ENCODE peak calls at places on chromosome 12, in seven cellular contexts. One of them, this sample, is unnamed. For H3K4me1, the result is how much of the 10 kb centered on the place peaks cover.

GRCh38 chr12:52909256-52909655 is 4.4 kb upstream of the KRT8 start:
- DNase-seq in left ventricle myocardium inferior: no peak
- DNase-seq in tibial artery: no peak
- DNase-seq in transverse colon: no peak
- DNase-seq in neural progenitor cell: no peak
- DNase-seq in heart left ventricle: no peak
- DNase-seq in left lung: no peak
- DNase-seq in this sample: no peak

GRCh38 chr12:3772380-3772779 is 19.5 kb upstream of the CRACR2A start:
- DNase-seq in neural progenitor cell: no peak
- DNase-seq in transverse colon: no peak
- DNase-seq in left ventricle myocardium inferior: no peak
- DNase-seq in heart left ventricle: no peak
- DNase-seq in left lung: no peak
- DNase-seq in tibial artery: no peak
- DNase-seq in this sample: peak

GRCh38 chr12:124713436-124714082 is 146.1 kb upstream of the NCOR2 start:
- DNase-seq in left ventricle myocardium inferior: no peak
- DNase-seq in transverse colon: no peak
- DNase-seq in left lung: no peak
- DNase-seq in heart left ventricle: no peak
- DNase-seq in neural progenitor cell: peak
- DNase-seq in tibial artery: peak
- DNase-seq in this sample: no peak

GRCh38 chr12:71947645-71948105 is 9.0 kb downstream of the TPH2 start:
- DNase-seq in heart left ventricle: no peak
- DNase-seq in left ventricle myocardium inferior: no peak
- DNase-seq in neural progenitor cell: peak
- DNase-seq in transverse colon: no peak
- DNase-seq in tibial artery: no peak
- DNase-seq in left lung: no peak
- DNase-seq in this sample: peak

GRCh38 chr12:114293073-114293472 is 112.9 kb downstream of the TBX5 start:
- DNase-seq in transverse colon: no peak
- DNase-seq in heart left ventricle: no peak
- DNase-seq in tibial artery: no peak
- DNase-seq in left lung: no peak
- DNase-seq in neural progenitor cell: no peak
- DNase-seq in left ventricle myocardium inferior: no peak
- DNase-seq in this sample: no peak

GRCh38 chr12:113961921-113962710 is 4.0 kb downstream of the RBM19 start:
- DNase-seq in tibial artery: no peak
- DNase-seq in left ventricle myocardium inferior: no peak
- DNase-seq in left lung: no peak
- DNase-seq in transverse colon: no peak
- DNase-seq in heart left ventricle: no peak
- DNase-seq in neural progenitor cell: no peak
- DNase-seq in this sample: peak

GRCh38 chr12:64010069-64010686 is 165.7 kb downstream of the SRGAP1 start:
- DNase-seq in tibial artery: no peak
- DNase-seq in transverse colon: no peak
- DNase-seq in neural progenitor cell: no peak
- DNase-seq in left lung: no peak
- DNase-seq in heart left ventricle: no peak
- DNase-seq in left ventricle myocardium inferior: no peak
- DNase-seq in this sample: no peak

GRCh38 chr12:81079280-81080076 is 1.6 kb downstream of the ACSS3 start:
- DNase-seq in neural progenitor cell: no peak
- DNase-seq in heart left ventricle: no peak
- DNase-seq in left ventricle myocardium inferior: no peak
- DNase-seq in tibial artery: no peak
- DNase-seq in left lung: no peak
- DNase-seq in transverse colon: no peak
- DNase-seq in this sample: no peak

GRCh38 chr12:132207083-132207775 is 63.0 kb downstream of the NOC4L start:
- DNase-seq in left lung: peak
- DNase-seq in left ventricle myocardium inferior: no peak
- DNase-seq in heart left ventricle: no peak
- DNase-seq in tibial artery: peak
- DNase-seq in neural progenitor cell: no peak
- DNase-seq in transverse colon: no peak
- DNase-seq in this sample: no peak

GRCh38 chr12:113770389-113770865 is 195.7 kb downstream of the RBM19 start:
- DNase-seq in transverse colon: no peak
- DNase-seq in left ventricle myocardium inferior: no peak
- DNase-seq in neural progenitor cell: peak
- DNase-seq in tibial artery: no peak
- DNase-seq in left lung: no peak
- DNase-seq in heart left ventricle: no peak
- DNase-seq in this sample: no peak

GRCh38 chr12:75660805-75661404 is 149.5 kb upstream of the KRR1 start:
- DNase-seq in heart left ventricle: no peak
- DNase-seq in transverse colon: no peak
- DNase-seq in tibial artery: no peak
- DNase-seq in neural progenitor cell: no peak
- DNase-seq in left ventricle myocardium inferior: no peak
- DNase-seq in left lung: no peak
- DNase-seq in this sample: peak

GRCh38 chr12:49831717-49832116 is 3.5 kb upstream of the NCKAP5L start:
- DNase-seq in heart left ventricle: no peak
- DNase-seq in neural progenitor cell: no peak
- DNase-seq in left lung: no peak
- DNase-seq in left ventricle myocardium inferior: no peak
- DNase-seq in transverse colon: no peak
- DNase-seq in tibial artery: no peak
- DNase-seq in this sample: no peak

GRCh38 chr12:111330800-111331752 is 37.8 kb downstream of the PHETA1 start:
- DNase-seq in left ventricle myocardium inferior: no peak
- DNase-seq in transverse colon: no peak
- DNase-seq in tibial artery: no peak
- DNase-seq in left lung: no peak
- DNase-seq in neural progenitor cell: peak
- DNase-seq in heart left ventricle: no peak
- DNase-seq in this sample: no peak

GRCh38 chr12:22307811-22308210 is 26.7 kb downstream of the ST8SIA1 start:
- DNase-seq in neural progenitor cell: no peak
- DNase-seq in heart left ventricle: no peak
- DNase-seq in left lung: no peak
- DNase-seq in tibial artery: no peak
- DNase-seq in transverse colon: no peak
- DNase-seq in left ventricle myocardium inferior: no peak
- DNase-seq in this sample: no peak

GRCh38 chr12:132478845-132479244 is 11.1 kb upstream of the FBRSL1 start:
- DNase-seq in heart left ventricle: no peak
- DNase-seq in left lung: no peak
- DNase-seq in left ventricle myocardium inferior: no peak
- DNase-seq in neural progenitor cell: no peak
- DNase-seq in transverse colon: no peak
- DNase-seq in tibial artery: no peak
- DNase-seq in this sample: no peak

GRCh38 chr12:84508325-84508861 is 404.2 kb downstream of the SLC6A15 start:
- DNase-seq in left ventricle myocardium inferior: no peak
- DNase-seq in tibial artery: no peak
- DNase-seq in left lung: no peak
- DNase-seq in heart left ventricle: no peak
- DNase-seq in transverse colon: no peak
- DNase-seq in neural progenitor cell: peak
- DNase-seq in this sample: peak
- TF ChIP-seq CTCF in left ventricle myocardium inferior: peak
- TF ChIP-seq CTCF in tibial artery: peak
- TF ChIP-seq CTCF in left lung: no peak
- TF ChIP-seq CTCF in heart left ventricle: no peak
- TF ChIP-seq CTCF in transverse colon: peak
- TF ChIP-seq CTCF in neural progenitor cell: peak
- TF ChIP-seq CTCF in this sample: peak

GRCh38 chr12:6553051-6553868 is 2.6 kb downstream of the IFFO1 start:
- DNase-seq in tibial artery: peak
- DNase-seq in left lung: peak
- DNase-seq in neural progenitor cell: no peak
- DNase-seq in transverse colon: no peak
- DNase-seq in heart left ventricle: peak
- DNase-seq in left ventricle myocardium inferior: peak
- DNase-seq in this sample: no peak
- H3K4me1 ChIP-seq in tibial artery: half or more
- H3K4me1 ChIP-seq in left lung: under half
- H3K4me1 ChIP-seq in neural progenitor cell: under half
- H3K4me1 ChIP-seq in transverse colon: half or more
- H3K4me1 ChIP-seq in heart left ventricle: half or more
- H3K4me1 ChIP-seq in left ventricle myocardium inferior: half or more
- H3K4me1 ChIP-seq in this sample: under half

GRCh38 chr12:54330442-54330841 is 5.5 kb downstream of the COPZ1 start:
- DNase-seq in tibial artery: no peak
- DNase-seq in left ventricle myocardium inferior: no peak
- DNase-seq in neural progenitor cell: no peak
- DNase-seq in heart left ventricle: no peak
- DNase-seq in transverse colon: no peak
- DNase-seq in left lung: no peak
- DNase-seq in this sample: no peak

GRCh38 chr12:54328595-54329337 is 3.8 kb downstream of the COPZ1 start:
- DNase-seq in transverse colon: no peak
- DNase-seq in left lung: no peak
- DNase-seq in left ventricle myocardium inferior: no peak
- DNase-seq in heart left ventricle: no peak
- DNase-seq in tibial artery: no peak
- DNase-seq in neural progenitor cell: no peak
- DNase-seq in this sample: no peak

GRCh38 chr12:54329756-54330155 is 4.8 kb downstream of the COPZ1 start:
- DNase-seq in left ventricle myocardium inferior: no peak
- DNase-seq in neural progenitor cell: no peak
- DNase-seq in left lung: no peak
- DNase-seq in heart left ventricle: no peak
- DNase-seq in transverse colon: no peak
- DNase-seq in tibial artery: no peak
- DNase-seq in this sample: no peak

GRCh38 chr12:54321363-54321762 is 3.6 kb upstream of the COPZ1 start:
- DNase-seq in transverse colon: no peak
- DNase-seq in left lung: no peak
- DNase-seq in tibial artery: no peak
- DNase-seq in heart left ventricle: no peak
- DNase-seq in neural progenitor cell: no peak
- DNase-seq in left ventricle myocardium inferior: no peak
- DNase-seq in this sample: no peak

DNA sequence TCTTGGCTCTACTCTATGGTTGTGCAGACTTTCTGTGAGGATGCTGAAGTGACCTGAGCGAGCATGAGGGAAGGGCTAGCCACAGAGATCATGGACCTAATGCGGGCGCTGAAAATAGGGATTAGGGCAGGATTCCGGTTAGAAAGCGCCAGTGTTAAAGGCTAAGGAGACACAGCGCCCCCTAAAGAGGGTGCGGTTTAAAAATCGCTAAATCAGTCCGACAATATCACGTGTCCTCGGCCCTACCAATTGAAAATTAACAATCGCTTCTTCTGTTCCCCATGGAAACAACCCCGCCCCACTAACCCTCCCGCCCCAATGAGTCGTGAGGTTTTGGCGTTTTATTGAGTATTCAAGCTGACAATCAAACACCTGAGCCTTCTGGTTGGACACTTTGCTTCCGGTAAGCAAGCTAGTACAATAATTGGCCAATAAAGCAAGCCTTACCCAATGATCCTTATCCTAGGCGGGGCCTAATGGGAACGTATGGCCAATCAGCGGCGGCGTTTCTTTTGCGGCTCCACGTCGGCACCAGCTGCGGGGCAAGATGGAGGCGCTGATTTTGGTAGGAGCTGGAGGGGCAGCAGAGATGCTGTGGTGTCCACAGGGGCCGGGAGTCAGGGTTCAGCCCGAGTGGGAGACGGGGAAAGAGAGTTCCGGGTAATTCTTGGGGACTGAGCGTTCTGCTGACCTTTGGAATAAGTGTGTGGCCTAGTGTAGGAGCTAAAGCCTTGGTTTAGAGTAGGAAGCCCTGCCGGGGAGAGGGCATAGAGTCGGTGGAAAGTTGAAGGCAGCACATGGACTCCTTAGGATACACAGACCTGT is at the start of gene COPZ1:
- DNase-seq in left lung: peak
- DNase-seq in neural progenitor cell: peak
- DNase-seq in left ventricle myocardium inferior: peak
- DNase-seq in heart left ventricle: peak
- DNase-seq in transverse colon: peak
- DNase-seq in tibial artery: peak
- DNase-seq in this sample: peak
- TF ChIP-seq CTCF in left lung: peak
- TF ChIP-seq CTCF in neural progenitor cell: peak
- TF ChIP-seq CTCF in left ventricle myocardium inferior: peak
- TF ChIP-seq CTCF in heart left ventricle: peak
- TF ChIP-seq CTCF in transverse colon: peak
- TF ChIP-seq CTCF in tibial artery: peak
- TF ChIP-seq CTCF in this sample: peak

DNA sequence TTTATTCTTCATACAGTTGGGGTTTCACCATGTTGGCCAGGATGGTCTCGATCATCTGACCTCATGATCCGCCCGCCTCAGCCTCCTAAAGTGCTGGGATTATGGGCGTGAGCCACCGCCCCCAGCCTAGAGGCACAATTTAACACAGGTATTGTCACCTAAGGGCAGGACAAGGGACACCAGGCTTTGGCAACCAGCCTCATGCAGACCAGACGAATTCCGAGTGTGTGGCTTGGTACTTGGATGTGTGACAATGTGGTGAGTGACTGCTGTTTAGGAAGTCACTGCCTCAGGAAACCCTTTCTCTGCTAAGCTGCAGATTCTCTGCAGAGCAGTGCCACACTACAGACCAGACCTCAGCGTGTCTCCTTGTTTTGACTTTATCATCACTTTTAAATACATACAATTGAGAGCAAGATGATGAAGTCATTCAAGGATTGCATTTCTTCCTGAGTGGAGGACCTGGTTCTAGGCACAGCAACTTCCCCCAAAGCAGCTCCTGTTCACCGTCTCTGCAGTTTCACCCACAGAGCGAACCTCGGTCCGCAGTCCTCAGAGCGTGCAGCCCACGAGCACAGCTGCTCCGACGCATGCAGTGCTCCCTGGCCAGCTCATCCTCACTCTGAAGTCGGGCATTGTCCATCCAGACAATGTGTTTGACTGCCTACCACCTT is 235.1 kb downstream of the CHST11 start:
- DNase-seq in transverse colon: no peak
- DNase-seq in tibial artery: peak
- DNase-seq in left lung: no peak
- DNase-seq in neural progenitor cell: no peak
- DNase-seq in left ventricle myocardium inferior: no peak
- DNase-seq in heart left ventricle: no peak
- DNase-seq in this sample: no peak
- H3K4me1 ChIP-seq in transverse colon: under half
- H3K4me1 ChIP-seq in tibial artery: under half
- H3K4me1 ChIP-seq in left lung: under half
- H3K4me1 ChIP-seq in neural progenitor cell: under half
- H3K4me1 ChIP-seq in left ventricle myocardium inferior: under half
- H3K4me1 ChIP-seq in heart left ventricle: half or more
- H3K4me1 ChIP-seq in this sample: under half

DNA sequence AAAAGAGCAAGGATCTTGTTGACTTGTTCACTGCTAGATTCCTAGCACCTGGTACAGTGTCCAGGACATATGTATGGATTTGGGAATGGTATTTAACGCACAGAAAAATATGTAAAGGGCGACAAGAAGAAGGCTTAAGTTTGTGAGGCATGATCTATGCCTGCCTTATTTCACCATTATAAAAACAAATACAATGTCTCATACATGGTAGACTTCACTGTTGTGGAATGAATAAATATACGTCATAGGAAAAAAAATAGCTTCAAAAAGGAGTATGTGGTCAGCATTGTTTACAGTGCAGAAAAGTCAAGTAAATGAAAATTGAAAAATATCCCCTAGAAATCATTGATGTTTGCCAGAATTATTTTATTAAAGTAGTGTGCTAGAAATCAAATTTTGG is 30.0 kb downstream of the HCFC2 start:
- DNase-seq in left ventricle myocardium inferior: no peak
- DNase-seq in neural progenitor cell: no peak
- DNase-seq in heart left ventricle: no peak
- DNase-seq in tibial artery: no peak
- DNase-seq in left lung: no peak
- DNase-seq in transverse colon: no peak
- DNase-seq in this sample: no peak
- TF ChIP-seq CTCF in left ventricle myocardium inferior: no peak
- TF ChIP-seq CTCF in neural progenitor cell: no peak
- TF ChIP-seq CTCF in heart left ventricle: no peak
- TF ChIP-seq CTCF in tibial artery: no peak
- TF ChIP-seq CTCF in left lung: no peak
- TF ChIP-seq CTCF in transverse colon: no peak
- TF ChIP-seq CTCF in this sample: no peak

This sample was measured in foreskin keratinocyte.